ENCODE peak calls at places on chromosome 10, in five cellular contexts. L, V, N, F and J are unnamed samples.

GRCh38 chr10:58965855-58966254 is 210.6 kb upstream of the PHYHIPL start:
- DNase-seq in V (no peak), N (no peak), L (no peak), F (no peak), J (no peak)

GRCh38 chr10:51773681-51774080 is 74.3 kb upstream of the CSTF2T start:
- DNase-seq in N (no peak), L (no peak), V (no peak), F (no peak), J (no peak)

GRCh38 chr10:45091968-45092367 is 91.2 kb downstream of the ZNF22 start:
- DNase-seq in V (no peak), L (no peak), N (no peak), F (no peak), J (no peak)

GRCh38 chr10:3848005-3848767 is 63.2 kb upstream of the KLF6 start:
- DNase-seq in V (no peak), F (no peak), N (no peak), L (no peak), J (no peak)

GRCh38 chr10:118798186-118798811 is 43.5 kb upstream of the CACUL1 start:
- DNase-seq in N (no peak), L (no peak), F (no peak), V (peak; percentile 75), J (no peak)

GRCh38 chr10:13338337-13339128 is 9.6 kb downstream of the SEPHS1 start:
- DNase-seq in L (no peak), F (no peak), V (no peak), N (no peak), J (no peak)

GRCh38 chr10:131022369-131022768 is 289.2 kb downstream of the TCERG1L start:
- DNase-seq in V (no peak), N (peak; percentile 38), L (no peak), F (peak; percentile 35), J (no peak)

GRCh38 chr10:22606164-22606614 is 108.2 kb downstream of the PIP4K2A start:
- DNase-seq in N (no peak), L (no peak), F (no peak), V (no peak), J (no peak)

GRCh38 chr10:94035982-94036663 is 42.4 kb downstream of the PLCE1 start:
- DNase-seq in L (no peak), F (no peak), V (no peak), N (no peak), J (no peak)

GRCh38 chr10:70588255-70588654 is 14.3 kb downstream of the PRF1 start:
- DNase-seq in N (no peak), L (no peak), F (no peak), V (no peak), J (peak; percentile 14)

GRCh38 chr10:131128731-131129130 is 182.8 kb downstream of the TCERG1L start:
- DNase-seq in V (no peak), L (no peak), N (no peak), F (no peak), J (no peak)

GRCh38 chr10:44557596-44558191 is 172.8 kb upstream of the CXCL12 start:
- DNase-seq in L (no peak), F (no peak), V (no peak), N (no peak), J (no peak)

GRCh38 chr10:124545756-124546369 is 84.2 kb downstream of the LHPP start:
- DNase-seq in F (peak; percentile 56), L (no peak), V (no peak), N (no peak), J (no peak)

GRCh38 chr10:43968076-43968475 is 319.4 kb upstream of the ZNF32 start:
- DNase-seq in N (no peak), L (no peak), V (no peak), F (no peak), J (no peak)

GRCh38 chr10:106942035-106942662 is 222.4 kb downstream of the SORCS1 start:
- DNase-seq in N (no peak), L (no peak), V (no peak), F (no peak), J (no peak)

GRCh38 chr10:94225589-94225988 is 137.2 kb downstream of the NOC3L start:
- DNase-seq in F (no peak), V (no peak), L (no peak), N (no peak), J (no peak)

GRCh38 chr10:27143686-27144085 is 10.5 kb downstream of the YME1L1 start:
- DNase-seq in N (no peak), L (no peak), F (no peak), V (no peak), J (no peak)

GRCh38 chr10:102120142-102120986 is at the start of gene LDB1:
- DNase-seq in L (peak; percentile 73), F (peak; percentile 83), N (peak; percentile 87), V (peak; percentile 81), J (peak; percentile 79)

GRCh38 chr10:102121739-102122372 is 1.7 kb upstream of the LDB1 start:
- DNase-seq in F (no peak), N (no peak), L (no peak), V (peak; percentile 83), J (no peak)

GRCh38 chr10:102122450-102122849 is 2.3 kb upstream of the LDB1 start:
- DNase-seq in N (no peak), L (no peak), F (no peak), V (no peak), J (no peak)

GRCh38 chr10:102119417-102120141 is 589 bp downstream of the LDB1 start:
- DNase-seq in F (peak; percentile 67), N (peak; percentile 87), L (peak; percentile 62), V (peak; percentile 88), J (peak; percentile 69)

GRCh38 chr10:102120987-102121738 is 995 bp upstream of the LDB1 start:
- DNase-seq in F (peak; percentile 63), L (no peak), N (peak; percentile 81), V (peak; percentile 95), J (peak; percentile 38)
- TF ChIP-seq POLR2A in F (no peak), L (no peak), N (no peak), V (no peak), J (no peak)

DNA sequence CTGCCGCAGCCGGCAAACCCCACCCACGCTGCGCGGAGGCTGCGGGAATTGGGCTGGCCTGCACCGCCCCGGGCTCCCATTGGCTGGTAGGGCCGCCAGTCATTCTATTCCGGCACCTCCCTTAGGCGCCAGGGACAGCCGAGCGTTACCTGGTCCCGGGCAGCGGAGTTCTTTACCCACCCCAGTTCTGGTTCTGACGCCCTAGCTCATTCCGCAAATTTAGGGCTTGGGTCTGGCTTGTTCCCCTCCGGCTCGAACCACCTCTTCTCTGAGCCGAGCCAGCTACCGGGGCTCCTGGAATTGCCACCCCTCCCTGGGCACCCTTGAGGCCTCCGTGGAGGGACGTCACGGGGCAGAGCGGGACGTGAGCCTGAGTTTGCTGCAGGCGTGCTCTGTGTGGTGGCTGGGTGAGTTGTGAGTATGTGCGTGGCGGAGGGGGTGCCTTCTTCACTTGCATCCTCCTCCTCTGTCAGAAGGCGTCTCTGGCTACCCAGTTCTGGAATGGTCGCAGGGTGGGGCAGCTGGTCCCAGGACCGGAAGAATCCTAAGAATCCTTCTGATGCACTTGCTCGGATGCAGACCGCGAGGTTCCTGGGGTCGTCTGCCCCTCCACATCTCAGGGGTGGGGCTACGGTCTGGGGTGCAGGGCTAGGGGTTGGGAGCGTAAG is at the start of the genes PDZD7 and SFXN3:
- DNase-seq in N (peak; percentile 97), L (peak; percentile 98), V (peak; percentile 96), F (peak; percentile 99), J (peak; percentile 98)
- TF ChIP-seq POLR2A in N (no peak), L (peak; percentile 54), V (peak; percentile 82), F (peak; percentile 25), J (peak; percentile 29)

GRCh38 chr10:91435241-91435640 is 25.1 kb downstream of the HECTD2 start:
- DNase-seq in V (no peak), L (no peak), F (no peak), N (no peak), J (no peak)

GRCh38 chr10:91433620-91434019 is 23.5 kb downstream of the HECTD2 start:
- DNase-seq in L (no peak), F (no peak), N (no peak), V (no peak), J (no peak)

GRCh38 chr10:91432175-91432574 is 22.0 kb downstream of the HECTD2 start:
- DNase-seq in F (no peak), L (no peak), N (no peak), V (no peak), J (no peak)

GRCh38 chr10:91434041-91434440 is 23.9 kb downstream of the HECTD2 start:
- DNase-seq in L (no peak), V (no peak), N (no peak), F (no peak), J (no peak)
- TF ChIP-seq POLR2A in L (no peak), V (no peak), N (no peak), F (no peak), J (no peak)

DNA sequence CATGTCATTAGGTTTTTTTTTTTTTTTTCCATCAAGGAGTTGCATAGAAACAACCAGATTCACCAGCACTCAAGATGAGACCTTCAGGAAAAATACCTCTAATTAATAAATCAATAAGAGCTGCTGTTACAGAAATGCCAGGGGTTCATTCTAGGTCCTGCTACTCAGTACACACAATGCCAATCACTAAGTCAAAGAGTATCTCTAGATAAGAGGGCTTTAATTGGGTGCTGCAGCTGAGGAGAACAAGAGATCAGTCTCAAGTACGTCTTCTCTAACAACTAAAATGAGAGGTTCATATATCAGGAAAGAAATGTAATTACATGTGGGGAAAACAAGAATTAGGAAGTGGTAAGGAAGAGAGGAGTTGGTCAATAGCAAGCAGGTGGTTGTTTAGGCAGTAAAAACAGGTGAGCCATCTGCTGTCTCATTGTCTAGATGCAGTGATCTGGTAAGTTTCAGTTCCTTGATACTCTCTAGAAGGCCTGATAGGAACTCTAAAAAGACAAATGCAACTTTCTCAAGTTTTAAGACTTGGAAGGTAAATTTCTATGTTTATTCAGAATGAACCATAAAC is 272.9 kb upstream of the ZWINT start:
- DNase-seq in N (no peak), F (no peak), L (no peak), V (no peak), J (no peak)
- TF ChIP-seq POLR2A in N (no peak), F (no peak), L (no peak), V (no peak), J (no peak)

DNA sequence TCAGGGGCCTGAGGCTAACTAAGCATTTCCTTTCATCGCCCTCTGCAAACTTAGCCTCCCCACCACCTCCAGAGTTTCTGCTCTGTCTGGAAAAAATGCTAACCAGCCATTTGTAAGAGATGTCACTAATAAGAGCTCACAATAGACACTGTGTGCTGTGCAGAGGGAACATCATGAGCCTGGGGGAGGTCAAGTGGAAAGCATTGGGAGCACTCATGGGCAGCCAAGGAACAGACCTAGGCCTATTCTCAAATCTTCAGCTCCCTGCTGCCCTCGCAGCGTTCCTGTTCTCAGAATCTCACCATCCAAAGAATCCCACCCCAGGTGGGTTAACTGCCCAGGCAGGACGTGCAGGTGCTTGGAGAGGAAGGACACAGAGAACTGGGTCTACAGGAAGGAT is 27.1 kb upstream of the GPAM start:
- DNase-seq in F (no peak), N (no peak), V (no peak), L (no peak), J (no peak)
- TF ChIP-seq POLR2A in F (no peak), N (no peak), V (no peak), L (no peak), J (no peak)

GRCh38 chr10:82084496-82084895 is 209.5 kb downstream of the NRG3 start:
- DNase-seq in N (no peak), L (no peak), V (no peak), F (no peak), J (no peak)
- TF ChIP-seq POLR2A in N (no peak), L (no peak), V (no peak), F (no peak), J (no peak)